ENCODE peak calls at places on chromosomes 5 and 9, in five cellular contexts. N is mesenchymal stem cell, B is colonic mucosa, V is right lobe of liver, X is left ventricle myocardium inferior. I is an unnamed sample.

GRCh38 chr9:19050637-19051591 is 1.7 kb downstream of the RRAGA start:
- DNase-seq in N (no peak), B (no peak), V (no peak), X (no peak), I (no peak)

GRCh38 chr5:173468821-173469251 is 140.6 kb upstream of the STC2 start:
- DNase-seq in N (peak; percentile 59), B (no peak), V (no peak), X (no peak), I (no peak)

GRCh38 chr9:119009253-119009652 is 360.0 kb downstream of the BRINP1 start:
- DNase-seq in N (peak; percentile 35), B (no peak), V (no peak), X (no peak), I (no peak)

GRCh38 chr5:90606539-90606938 is 47.9 kb downstream of the ADGRV1 start:
- DNase-seq in N (no peak), B (no peak), V (no peak), X (no peak), I (no peak)

GRCh38 chr5:36396640-36397039 is 94.9 kb upstream of the RANBP3L start:
- DNase-seq in N (peak; percentile 53), B (no peak), V (no peak), X (no peak), I (no peak)

GRCh38 chr9:87581513-87581912 is 83.8 kb downstream of the DAPK1 start:
- DNase-seq in N (peak; percentile 73), B (no peak), V (no peak), X (no peak), I (no peak)

GRCh38 chr5:123722451-123722850 is 210.5 kb downstream of the CSNK1G3 start:
- DNase-seq in N (no peak), B (no peak), V (no peak), X (no peak), I (no peak)

GRCh38 chr5:132268698-132269551 is 11.4 kb downstream of the PDLIM4 start:
- DNase-seq in N (peak; percentile 43), B (no peak), V (no peak), X (no peak), I (peak; percentile 59)

GRCh38 chr9:89410022-89410421 is 87.9 kb downstream of the SEMA4D start:
- DNase-seq in N (no peak), B (no peak), V (no peak), X (no peak), I (no peak)

GRCh38 chr9:91805031-91805430 is 145.0 kb downstream of the ROR2 start:
- DNase-seq in N (no peak), B (no peak), V (no peak), X (no peak), I (peak; percentile 30)

GRCh38 chr5:172678902-172679301 is 37.8 kb downstream of the NEURL1B start:
- DNase-seq in N (no peak), B (no peak), V (peak; percentile 56), X (peak; percentile 86), I (peak; percentile 84)

GRCh38 chr5:139698461-139699146 is 50.5 kb downstream of the CXXC5 start:
- DNase-seq in N (peak; percentile 87), B (peak; percentile 69), V (no peak), X (peak; percentile 86), I (peak; percentile 97)

GRCh38 chr9:38652486-38652885 is 32.1 kb upstream of the ANKRD18A start:
- DNase-seq in N (no peak), B (no peak), V (no peak), X (no peak), I (no peak)

GRCh38 chr5:73692166-73692640 is 66.2 kb downstream of the ARHGEF28 start:
- DNase-seq in N (peak; percentile 55), B (no peak), V (no peak), X (no peak), I (no peak)

DNA sequence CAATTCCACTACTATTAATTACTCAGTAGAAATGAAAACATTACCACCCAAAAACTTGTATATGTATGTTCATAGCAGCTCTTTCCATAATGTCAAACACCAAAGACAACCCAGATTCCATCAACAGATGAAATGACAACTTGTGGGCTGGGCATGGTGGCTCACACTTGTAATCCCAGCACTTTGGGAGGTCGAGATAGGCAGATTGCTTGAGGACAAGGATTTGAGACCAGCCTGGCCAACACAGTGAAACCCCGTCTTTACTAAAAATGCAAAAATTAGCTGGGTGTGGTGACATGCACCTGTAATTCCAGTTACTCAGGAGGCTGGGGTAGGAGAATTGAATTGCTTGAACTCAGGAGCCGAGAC is 11.5 kb downstream of the UIMC1 start:
- DNase-seq in N (no peak), B (no peak), V (no peak), X (no peak), I (no peak)
- H3K4me1 ChIP-seq in N (peaks cover 2% of the 10 kb centered on the region), B (no peaks in the 10 kb centered on the region), V (peaks cover 6% of the 10 kb centered on the region), X (peaks cover 53% of the 10 kb centered on the region), I (peaks cover 2% of the 10 kb centered on the region)

DNA sequence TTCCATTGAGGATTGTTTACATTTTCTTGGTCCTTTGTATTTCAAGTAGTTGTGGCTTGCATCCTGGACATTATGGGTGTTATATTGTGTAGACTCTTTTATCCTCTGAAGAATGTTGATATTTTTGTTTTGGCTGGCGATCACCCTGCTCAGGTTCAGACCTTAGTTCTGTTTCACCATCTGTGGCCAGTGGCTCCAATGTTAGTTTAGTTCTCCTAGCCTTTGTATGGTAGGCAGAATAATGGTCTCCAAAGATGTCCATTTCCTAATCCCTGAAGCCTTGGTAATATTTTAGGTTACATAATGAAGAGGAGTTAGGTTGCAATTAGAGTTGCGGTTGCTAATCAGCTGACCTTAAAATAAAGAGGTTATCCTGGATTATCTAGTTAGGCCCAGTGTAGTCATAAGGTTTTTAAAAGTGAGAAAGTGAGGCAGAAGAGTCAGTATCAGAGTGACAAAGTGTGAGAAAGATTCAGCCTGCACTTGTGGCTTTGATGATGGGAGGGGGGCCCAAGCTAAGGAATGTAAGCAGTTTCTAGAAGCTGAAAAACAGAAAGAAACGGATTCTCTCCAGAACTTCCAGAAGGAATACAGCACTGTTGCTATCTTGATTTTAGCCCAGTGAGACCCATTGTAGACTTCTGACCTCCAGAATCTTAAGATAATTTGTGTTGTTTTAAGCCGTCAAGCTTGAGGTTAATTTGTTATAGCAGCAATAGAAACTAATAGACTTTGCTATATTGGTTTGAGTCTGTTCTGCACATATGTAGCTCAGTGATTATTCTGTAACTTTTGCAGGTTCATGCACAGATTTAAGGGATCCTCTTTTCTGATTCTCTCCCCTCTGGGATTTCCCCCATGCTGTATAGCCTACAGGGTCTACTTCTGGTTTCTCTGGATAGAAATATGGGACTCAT is 21.5 kb downstream of the LNPEP start:
- DNase-seq in N (no peak), B (no peak), V (no peak), X (no peak), I (no peak)
- H3K4me3 ChIP-seq in N (no peak overlapping the region), B (no peak overlapping the region), V (no peak overlapping the region), X (no peak overlapping the region), I (no peak overlapping the region)

GRCh38 chr5:107572800-107573368 is 97.9 kb downstream of the EFNA5 start:
- DNase-seq in N (no peak), B (no peak), V (no peak), X (no peak), I (no peak)
- H3K4me1 ChIP-seq in N (peaks cover 10% of the 10 kb centered on the region), B (peaks cover 4% of the 10 kb centered on the region), V (peaks cover 6% of the 10 kb centered on the region), X (peaks cover 67% of the 10 kb centered on the region), I (peaks cover 7% of the 10 kb centered on the region)

GRCh38 chr9:124342946-124343485 is 72.2 kb downstream of the PSMB7 start:
- DNase-seq in N (peak; percentile 87), B (peak; percentile 45), V (peak; percentile 20), X (peak; percentile 26), I (peak; percentile 91)
- H3K4me3 ChIP-seq in N (no peak overlapping the region), B (no peak overlapping the region), V (no peak overlapping the region), X (no peak overlapping the region), I (no peak overlapping the region)

I was measured in aorta.